ENCODE peak calls at places on chromosomes 2 and 18, in four cellular contexts. C, Z, J and T are unnamed samples.

GRCh38 chr2:85273732-85274731 is 53.8 kb downstream of the TGOLN2 start:
- DNase-seq in C (no peak), Z (peak; percentile 74), J (peak; percentile 48), T (peak; percentile 11)

GRCh38 chr2:18149660-18150246 is 271.3 kb downstream of the KCNS3 start:
- DNase-seq in C (no peak), Z (no peak), J (no peak), T (no peak)

GRCh38 chr2:234963785-234964615 is 12.2 kb downstream of the SH3BP4 start:
- DNase-seq in C (no peak), Z (no peak), J (peak; percentile 70), T (no peak)

GRCh38 chr2:207768168-207768890 is 1.4 kb downstream of the FZD5 start:
- DNase-seq in C (peak; percentile 55), Z (peak; percentile 51), J (peak; percentile 79), T (peak; percentile 48)

GRCh38 chr2:24209389-24210105 is 34.7 kb downstream of the FAM228A start:
- DNase-seq in C (no peak), Z (no peak), J (no peak), T (no peak)

GRCh38 chr18:63105636-63106316 is 213.8 kb downstream of the BCL2 start:
- DNase-seq in C (no peak), Z (no peak), J (no peak), T (no peak)

GRCh38 chr2:165239230-165239629 is at the start of gene SCN2A:
- DNase-seq in C (peak; percentile 37), Z (no peak), J (no peak), T (no peak)

GRCh38 chr2:121187922-121188411 is 97.0 kb downstream of the TFCP2L1 start:
- DNase-seq in C (no peak), Z (no peak), J (no peak), T (no peak)

GRCh38 chr2:65922794-65923193 is 490.4 kb upstream of the SPRED2 start:
- DNase-seq in C (no peak), Z (no peak), J (peak; percentile 77), T (no peak)

GRCh38 chr18:61435064-61435652 is 101.9 kb downstream of the CDH20 start:
- DNase-seq in C (peak; percentile 9), Z (no peak), J (no peak), T (peak; percentile 2)
- TF ChIP-seq CTCF in C (peak; percentile 85), Z (peak; percentile 52), J (no peak), T (peak; percentile 54)

DNA sequence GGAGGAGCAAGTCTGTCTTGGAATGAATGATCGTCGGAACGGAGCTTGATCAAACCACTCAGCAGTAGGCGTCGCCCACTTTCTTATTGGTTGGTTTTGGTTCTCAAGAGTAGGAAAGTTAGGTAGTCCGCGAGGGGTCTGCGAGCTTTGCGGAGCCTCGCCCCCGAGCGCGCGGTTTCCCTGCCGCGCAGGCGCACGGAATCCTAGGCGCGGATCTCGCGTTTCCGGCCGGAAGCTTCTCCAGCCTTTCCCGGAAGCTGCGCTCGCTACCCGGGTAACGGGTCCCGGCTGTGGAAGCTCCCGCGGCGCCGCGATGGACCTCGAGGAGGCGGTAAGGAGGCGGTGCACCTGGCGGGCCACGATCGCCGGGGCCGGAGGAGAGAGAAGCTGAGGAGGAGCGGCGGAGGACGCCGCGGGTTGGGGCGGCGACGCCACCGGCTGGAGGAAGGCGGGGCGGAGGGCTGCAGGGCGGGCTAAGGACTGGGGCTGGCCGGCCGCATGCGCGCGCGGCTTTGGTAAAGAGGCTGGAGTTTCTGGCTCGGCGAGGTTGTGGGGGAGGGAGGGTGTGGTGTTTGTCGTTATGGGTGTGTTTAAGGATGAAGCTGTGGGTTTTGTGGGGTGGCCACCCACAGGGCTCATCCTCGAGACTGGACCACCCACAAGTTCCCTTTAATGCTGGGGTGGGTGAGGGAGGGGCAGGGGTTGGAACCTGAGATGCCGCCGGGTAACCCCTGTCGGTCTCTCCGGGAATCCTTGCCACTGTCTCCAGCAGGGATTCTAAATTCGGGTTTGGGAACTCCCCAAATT is at the start of gene TAF1B:
- DNase-seq in C (peak; percentile 95), Z (peak; percentile 92), J (peak; percentile 85), T (peak; percentile 93)
- TF ChIP-seq CTCF in C (peak; percentile 49), Z (no peak), J (peak; percentile 25), T (no peak)

DNA sequence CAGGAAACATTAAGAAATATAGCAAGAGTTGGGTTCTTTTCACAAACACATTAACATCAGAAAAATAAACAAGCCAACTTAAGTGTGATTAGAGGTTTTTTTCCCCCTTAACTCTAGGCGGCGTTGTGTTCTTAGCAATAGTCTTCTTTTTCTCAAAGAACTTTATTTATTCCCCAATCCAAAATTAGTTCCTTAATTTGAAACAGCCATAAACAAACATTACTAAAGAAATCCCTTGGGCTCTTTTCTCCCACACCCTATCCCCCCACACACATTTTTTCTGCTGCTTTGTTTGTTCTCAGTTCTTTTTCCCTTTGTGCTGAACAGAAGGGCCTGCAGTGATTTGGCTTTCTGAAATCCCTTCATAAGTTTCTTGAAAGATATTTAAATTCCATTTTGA is 13.2 kb upstream of the MYO1B start:
- DNase-seq in C (no peak), Z (no peak), J (no peak), T (no peak)
- TF ChIP-seq CTCF in C (no peak), Z (no peak), J (peak; percentile 27), T (no peak)

DNA sequence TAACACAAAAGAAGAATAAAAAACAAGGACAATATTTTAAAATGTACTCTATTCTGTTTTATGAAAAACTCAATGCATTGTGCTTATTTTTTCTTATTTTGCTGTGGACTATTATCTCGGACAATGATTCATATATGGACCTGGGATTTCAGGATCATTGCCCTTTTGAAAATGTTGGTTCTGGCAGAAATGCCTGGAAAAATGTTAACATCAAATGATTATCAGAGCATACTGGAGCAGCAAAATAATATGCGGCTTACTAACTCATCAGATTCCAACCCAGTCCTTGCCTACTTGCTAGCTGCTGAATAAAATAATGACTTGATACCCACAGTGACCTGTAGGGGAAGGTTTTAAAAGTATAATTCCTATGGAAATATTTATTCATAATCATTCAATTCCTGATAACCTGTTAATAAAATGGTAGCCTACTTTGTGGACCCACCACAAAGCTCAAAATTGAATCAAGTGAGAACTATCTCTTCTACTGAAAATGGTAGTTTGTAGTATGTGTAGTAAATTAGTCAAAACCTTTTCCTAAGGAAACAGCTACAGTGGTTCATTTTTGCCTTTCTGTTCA is 117.4 kb downstream of the NEB start:
- DNase-seq in C (no peak), Z (no peak), J (no peak), T (no peak)
- TF ChIP-seq CTCF in C (peak; percentile 24), Z (no peak), J (no peak), T (no peak)

DNA sequence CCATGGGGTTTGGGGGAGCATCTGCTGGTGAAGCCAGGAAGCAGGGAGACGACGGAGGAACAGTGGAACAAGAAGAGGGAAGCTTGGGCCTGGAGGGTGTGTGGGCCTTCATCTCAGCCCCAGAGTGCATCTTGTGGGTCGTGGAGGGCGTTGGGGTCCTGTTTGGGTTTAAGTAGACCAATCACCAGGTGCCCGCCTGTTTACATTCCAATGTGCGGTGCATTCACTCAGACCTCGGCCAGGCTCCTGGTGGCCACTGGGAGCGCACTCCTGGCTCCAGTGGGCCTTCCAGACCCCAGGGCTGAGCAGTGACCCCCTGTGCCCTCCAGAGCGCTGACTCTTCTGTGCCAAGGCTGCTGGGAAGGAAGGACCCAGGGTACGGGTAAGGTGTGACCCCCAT is 293.7 kb downstream of the NDUFA10 start:
- DNase-seq in C (no peak), Z (no peak), J (no peak), T (no peak)
- TF ChIP-seq CTCF in C (no peak), Z (no peak), J (no peak), T (no peak)

GRCh38 chr2:55620123-55620779 is 2.8 kb upstream of the PPP4R3B start:
- DNase-seq in C (peak; percentile 36), Z (no peak), J (no peak), T (peak; percentile 39)

GRCh38 chr2:55618025-55618648 is 715 bp upstream of the PPP4R3B start:
- DNase-seq in C (no peak), Z (no peak), J (peak; percentile 30), T (peak; percentile 15)

GRCh38 chr2:55618649-55619055 is 1.2 kb upstream of the PPP4R3B start:
- DNase-seq in C (peak; percentile 40), Z (no peak), J (peak; percentile 61), T (peak; percentile 69)

GRCh38 chr2:55616509-55617159 is 788 bp downstream of the PPP4R3B start:
- DNase-seq in C (peak; percentile 18), Z (no peak), J (peak; percentile 42), T (peak; percentile 49)

GRCh38 chr2:55617160-55618024 is at the start of gene PPP4R3B:
- DNase-seq in C (peak; percentile 99), Z (peak; percentile 98), J (peak; percentile 99), T (peak; percentile 98)
- TF ChIP-seq CTCF in C (peak; percentile 56), Z (peak; percentile 48), J (peak; percentile 59), T (no peak)